ENCODE peak calls at places on chromosomes 7 and 10, in six cellular contexts. One of them, this sample, is unnamed.

GRCh38 chr7:152907042-152907761 is 147.7 kb downstream of the ACTR3B start:
- DNase-seq in GM12891: no peak
- DNase-seq in H1: no peak
- DNase-seq in HepG2: no peak
- DNase-seq in K562: no peak
- DNase-seq in GM12878: no peak
- DNase-seq in this sample: no peak

GRCh38 chr7:131219277-131220041 is 108.2 kb upstream of the MKLN1 start:
- DNase-seq in K562: no peak
- DNase-seq in H1: no peak
- DNase-seq in HepG2: peak; percentile 37
- DNase-seq in GM12891: no peak
- DNase-seq in GM12878: no peak
- DNase-seq in this sample: no peak

GRCh38 chr7:85688712-85689111 is 501.9 kb upstream of the SEMA3D start:
- DNase-seq in K562: no peak
- DNase-seq in GM12891: no peak
- DNase-seq in H1: no peak
- DNase-seq in GM12878: no peak
- DNase-seq in HepG2: no peak
- DNase-seq in this sample: no peak

GRCh38 chr10:130341325-130341724 is 205.1 kb downstream of the GLRX3 start:
- DNase-seq in GM12891: no peak
- DNase-seq in HepG2: no peak
- DNase-seq in GM12878: no peak
- DNase-seq in K562: peak; percentile 18
- DNase-seq in H1: peak; percentile 9
- DNase-seq in this sample: no peak

GRCh38 chr7:84509522-84509921 is 314.9 kb upstream of the SEMA3A start:
- DNase-seq in K562: no peak
- DNase-seq in H1: no peak
- DNase-seq in GM12891: no peak
- DNase-seq in GM12878: no peak
- DNase-seq in HepG2: no peak
- DNase-seq in this sample: no peak

GRCh38 chr10:28678687-28679457 is 1.6 kb downstream of the BAMBI start:
- DNase-seq in HepG2: peak; percentile 84
- DNase-seq in GM12891: no peak
- DNase-seq in K562: peak; percentile 46
- DNase-seq in H1: no peak
- DNase-seq in GM12878: no peak
- DNase-seq in this sample: no peak

GRCh38 chr10:34116780-34117179 is 698.3 kb downstream of the PARD3 start:
- DNase-seq in K562: no peak
- DNase-seq in GM12891: no peak
- DNase-seq in GM12878: no peak
- DNase-seq in H1: no peak
- DNase-seq in HepG2: peak; percentile 32
- DNase-seq in this sample: no peak

GRCh38 chr10:98446121-98446655 is 547 bp downstream of the HPS1 start:
- DNase-seq in GM12891: no peak
- DNase-seq in H1: no peak
- DNase-seq in HepG2: no peak
- DNase-seq in GM12878: no peak
- DNase-seq in K562: no peak
- DNase-seq in this sample: no peak

GRCh38 chr7:46468753-46469356 is 547.8 kb upstream of the IGFBP3 start:
- DNase-seq in H1: no peak
- DNase-seq in HepG2: no peak
- DNase-seq in K562: no peak
- DNase-seq in GM12891: no peak
- DNase-seq in GM12878: no peak
- DNase-seq in this sample: no peak

GRCh38 chr10:117594722-117595121 is 52.2 kb downstream of the EMX2 start:
- DNase-seq in H1: no peak
- DNase-seq in GM12878: no peak
- DNase-seq in K562: no peak
- DNase-seq in GM12891: no peak
- DNase-seq in HepG2: no peak
- DNase-seq in this sample: no peak

GRCh38 chr7:136555933-136556332 is 312.5 kb upstream of the CHRM2 start:
- DNase-seq in GM12891: no peak
- DNase-seq in H1: no peak
- DNase-seq in HepG2: no peak
- DNase-seq in GM12878: no peak
- DNase-seq in K562: no peak
- DNase-seq in this sample: no peak

GRCh38 chr7:155860840-155861479 is 48.7 kb upstream of the SHH start:
- DNase-seq in HepG2: no peak
- DNase-seq in H1: no peak
- DNase-seq in K562: no peak
- DNase-seq in GM12878: no peak
- DNase-seq in GM12891: no peak
- DNase-seq in this sample: no peak

GRCh38 chr7:2530076-2530967 is 10.7 kb downstream of the LFNG start:
- DNase-seq in GM12891: no peak
- DNase-seq in K562: peak; percentile 78
- DNase-seq in H1: no peak
- DNase-seq in HepG2: no peak
- DNase-seq in GM12878: peak; percentile 39
- DNase-seq in this sample: no peak

GRCh38 chr10:89685932-89686331 is 15.5 kb upstream of the KIF20B start:
- DNase-seq in HepG2: no peak
- DNase-seq in K562: no peak
- DNase-seq in H1: no peak
- DNase-seq in GM12878: no peak
- DNase-seq in GM12891: no peak
- DNase-seq in this sample: no peak

GRCh38 chr10:14571866-14572507 is 202.7 kb downstream of the FAM107B start:
- DNase-seq in HepG2: peak; percentile 96
- DNase-seq in GM12891: no peak
- DNase-seq in H1: no peak
- DNase-seq in K562: no peak
- DNase-seq in GM12878: no peak
- DNase-seq in this sample: no peak

GRCh38 chr10:1608408-1609037 is 128.8 kb downstream of the ADARB2 start:
- DNase-seq in GM12891: no peak
- DNase-seq in H1: peak; percentile 15
- DNase-seq in K562: no peak
- DNase-seq in HepG2: no peak
- DNase-seq in GM12878: no peak
- DNase-seq in this sample: no peak

GRCh38 chr7:119175916-119176627 is 951.6 kb downstream of the ANKRD7 start:
- DNase-seq in HepG2: peak; percentile 67
- DNase-seq in H1: peak; percentile 82
- DNase-seq in GM12891: no peak
- DNase-seq in GM12878: peak; percentile 1
- DNase-seq in K562: no peak
- DNase-seq in this sample: no peak

GRCh38 chr7:919924-920341 is 34.5 kb downstream of the ADAP1 start:
- DNase-seq in GM12878: no peak
- DNase-seq in K562: no peak
- DNase-seq in H1: no peak
- DNase-seq in HepG2: no peak
- DNase-seq in GM12891: no peak
- DNase-seq in this sample: no peak

GRCh38 chr7:22584179-22584578 is 84.2 kb upstream of the STEAP1B start:
- DNase-seq in HepG2: no peak
- DNase-seq in GM12891: no peak
- DNase-seq in GM12878: no peak
- DNase-seq in H1: no peak
- DNase-seq in K562: no peak
- DNase-seq in this sample: no peak

GRCh38 chr10:54081950-54082349 is 719.1 kb downstream of the PCDH15 start:
- DNase-seq in K562: no peak
- DNase-seq in H1: no peak
- DNase-seq in HepG2: no peak
- DNase-seq in GM12878: no peak
- DNase-seq in GM12891: no peak
- DNase-seq in this sample: no peak

GRCh38 chr7:101598422-101598957 is 30.6 kb downstream of the MYL10 start:
- DNase-seq in GM12891: no peak
- DNase-seq in K562: no peak
- DNase-seq in H1: no peak
- DNase-seq in GM12878: no peak
- DNase-seq in HepG2: peak; percentile 89
- DNase-seq in this sample: no peak

GRCh38 chr10:102285134-102285533 is 39.8 kb downstream of the GBF1 start:
- DNase-seq in K562: no peak
- DNase-seq in H1: no peak
- DNase-seq in HepG2: no peak
- DNase-seq in GM12891: no peak
- DNase-seq in GM12878: no peak
- DNase-seq in this sample: no peak

GRCh38 chr7:105473163-105473562 is 48.9 kb downstream of the PUS7 start:
- DNase-seq in H1: no peak
- DNase-seq in GM12891: no peak
- DNase-seq in HepG2: no peak
- DNase-seq in GM12878: no peak
- DNase-seq in K562: no peak
- DNase-seq in this sample: no peak

GRCh38 chr10:131902691-131903090 is 1.9 kb downstream of the PPP2R2D start:
- DNase-seq in K562: no peak
- DNase-seq in H1: no peak
- DNase-seq in GM12878: no peak
- DNase-seq in GM12891: no peak
- DNase-seq in HepG2: no peak
- DNase-seq in this sample: no peak

GRCh38 chr10:69733791-69734261 is 67.9 kb upstream of the COL13A1 start:
- DNase-seq in GM12878: no peak
- DNase-seq in K562: peak; percentile 25
- DNase-seq in HepG2: no peak
- DNase-seq in GM12891: no peak
- DNase-seq in H1: no peak
- DNase-seq in this sample: no peak

GRCh38 chr7:1638113-1638726 is 31.9 kb upstream of the ELFN1 start:
- DNase-seq in H1: no peak
- DNase-seq in GM12891: no peak
- DNase-seq in GM12878: no peak
- DNase-seq in HepG2: no peak
- DNase-seq in K562: no peak
- DNase-seq in this sample: no peak

GRCh38 chr7:86469680-86470295 is 173.9 kb upstream of the GRM3 start:
- DNase-seq in H1: peak; percentile 67
- DNase-seq in GM12878: peak; percentile 27
- DNase-seq in GM12891: peak; percentile 25
- DNase-seq in K562: peak; percentile 56
- DNase-seq in HepG2: peak; percentile 70
- DNase-seq in this sample: peak; percentile 5

GRCh38 chr7:103446046-103446520 is at the start of gene SLC26A5:
- DNase-seq in K562: peak; percentile 74
- DNase-seq in GM12891: peak; percentile 39
- DNase-seq in HepG2: no peak
- DNase-seq in H1: no peak
- DNase-seq in GM12878: no peak
- DNase-seq in this sample: peak; percentile 18

GRCh38 chr7:1650363-1651030 is 19.6 kb upstream of the ELFN1 start:
- DNase-seq in GM12891: no peak
- DNase-seq in H1: no peak
- DNase-seq in GM12878: no peak
- DNase-seq in K562: no peak
- DNase-seq in HepG2: no peak
- DNase-seq in this sample: no peak

GRCh38 chr10:97538401-97538800 is 34.2 kb upstream of the ANKRD2 start:
- DNase-seq in GM12878: no peak
- DNase-seq in HepG2: no peak
- DNase-seq in H1: no peak
- DNase-seq in K562: no peak
- DNase-seq in GM12891: no peak
- DNase-seq in this sample: no peak

GRCh38 chr7:40733578-40733977 is 598.8 kb downstream of the SUGCT start:
- DNase-seq in K562: no peak
- DNase-seq in GM12891: no peak
- DNase-seq in GM12878: no peak
- DNase-seq in HepG2: peak; percentile 66
- DNase-seq in H1: no peak
- DNase-seq in this sample: no peak

DNA sequence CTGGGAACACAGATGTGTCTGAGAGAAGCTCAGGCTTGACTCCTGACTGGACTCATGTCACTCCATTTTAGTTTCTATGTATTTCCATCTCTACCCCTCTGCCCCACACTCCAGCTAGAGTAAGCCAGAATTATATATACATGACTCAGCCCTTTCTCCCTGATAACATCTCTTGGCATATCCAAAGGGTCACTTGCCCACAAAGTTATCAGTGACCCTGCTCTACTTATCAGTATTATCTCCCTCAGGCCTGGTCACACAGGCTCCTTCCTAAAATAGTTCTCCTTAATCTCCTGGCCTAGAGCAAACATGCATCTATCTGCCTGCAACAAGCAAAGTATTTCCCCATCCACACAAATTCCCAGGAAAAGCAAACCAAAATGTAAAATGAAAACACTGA is 598.3 kb downstream of the SUGCT start:
- DNase-seq in K562: no peak
- DNase-seq in HepG2: peak; percentile 80
- DNase-seq in GM12891: no peak
- DNase-seq in GM12878: no peak
- DNase-seq in H1: no peak
- DNase-seq in this sample: no peak
- TF ChIP-seq POLR2AphosphoS5 in K562: no peak
- TF ChIP-seq POLR2AphosphoS5 in HepG2: no peak
- TF ChIP-seq POLR2AphosphoS5 in GM12891: no peak
- TF ChIP-seq POLR2AphosphoS5 in GM12878: no peak
- TF ChIP-seq POLR2AphosphoS5 in H1: no peak
- TF ChIP-seq POLR2AphosphoS5 in this sample: no peak

GRCh38 chr10:110737886-110738634 is 93.9 kb downstream of the RBM20 start:
- DNase-seq in GM12878: no peak
- DNase-seq in HepG2: peak; percentile 18
- DNase-seq in H1: no peak
- DNase-seq in K562: no peak
- DNase-seq in GM12891: no peak
- DNase-seq in this sample: no peak
- TF ChIP-seq TAF1 in GM12878: no peak
- TF ChIP-seq TAF1 in HepG2: no peak
- TF ChIP-seq TAF1 in H1: no peak
- TF ChIP-seq TAF1 in K562: no peak
- TF ChIP-seq TAF1 in GM12891: no peak
- TF ChIP-seq TAF1 in this sample: no peak

GRCh38 chr7:157302314-157302711 is 34.5 kb upstream of the DNAJB6 start:
- DNase-seq in GM12891: peak; percentile 67
- DNase-seq in HepG2: no peak
- DNase-seq in GM12878: peak; percentile 87
- DNase-seq in H1: no peak
- DNase-seq in K562: peak; percentile 46
- DNase-seq in this sample: peak; percentile 71
- TF ChIP-seq POLR2A in GM12891: peak; percentile 44
- TF ChIP-seq POLR2A in HepG2: no peak
- TF ChIP-seq POLR2A in GM12878: peak; percentile 67
- TF ChIP-seq POLR2A in H1: no peak
- TF ChIP-seq POLR2A in K562: no peak
- TF ChIP-seq POLR2A in this sample: peak; percentile 45

DNA sequence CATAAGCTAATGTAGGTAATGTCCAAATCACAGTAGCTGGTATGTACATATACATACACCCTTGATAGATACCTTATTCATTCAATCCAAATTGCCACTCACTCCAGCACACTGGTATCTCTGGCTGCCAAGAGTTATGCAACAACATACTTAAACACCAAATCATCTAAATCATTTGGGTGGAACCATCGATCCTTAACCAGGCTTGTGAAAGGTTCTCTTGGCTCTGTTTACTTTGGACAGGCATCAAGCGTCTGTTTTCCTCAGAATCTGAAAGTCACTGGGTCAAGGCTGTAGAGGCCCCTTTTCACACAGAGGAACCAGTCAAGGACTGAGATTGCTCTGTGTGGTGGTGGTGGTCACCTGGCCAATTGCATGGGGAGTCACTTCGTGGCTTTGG is 24.6 kb downstream of the JAZF1 start:
- DNase-seq in H1: no peak
- DNase-seq in HepG2: peak; percentile 15
- DNase-seq in GM12891: no peak
- DNase-seq in GM12878: no peak
- DNase-seq in K562: no peak
- DNase-seq in this sample: no peak
- TF ChIP-seq POLR2AphosphoS5 in H1: no peak
- TF ChIP-seq POLR2AphosphoS5 in HepG2: no peak
- TF ChIP-seq POLR2AphosphoS5 in GM12891: no peak
- TF ChIP-seq POLR2AphosphoS5 in GM12878: no peak
- TF ChIP-seq POLR2AphosphoS5 in K562: no peak
- TF ChIP-seq POLR2AphosphoS5 in this sample: no peak